ENCODE peak calls at places on chromosomes 2 and 18, in eight cellular contexts. S, B, Q, X, W, U, R and E are unnamed samples. For H3K4me1 and H3K9me3, the result is how much of the 10 kb centered on the place peaks cover.

GRCh38 chr2:160612266-160612864 is 118.8 kb upstream of the RBMS1 start:
- DNase-seq in U (no peak), W (no peak), R (no peak), S (no peak), X (no peak), B (no peak), Q (no peak), E (no peak)

GRCh38 chr2:198004173-198004572 is 199.8 kb downstream of the PLCL1 start:
- DNase-seq in W (no peak), U (no peak), B (no peak), R (no peak), X (no peak), S (no peak), Q (no peak), E (no peak)

GRCh38 chr2:224722250-224722649 is 6.1 kb upstream of the CCDC195 start:
- DNase-seq in W (no peak), B (no peak), Q (no peak), X (no peak), U (no peak), S (no peak), R (no peak), E (no peak)

GRCh38 chr2:112026509-112026908 is 28.6 kb upstream of the TMEM87B start:
- DNase-seq in W (no peak), X (no peak), Q (no peak), B (no peak), U (no peak), S (no peak), R (no peak), E (no peak)

GRCh38 chr18:13137939-13138821 is 80.4 kb upstream of the LDLRAD4 start:
- DNase-seq in S (peak), U (no peak), Q (peak), R (peak), W (peak), B (peak), X (peak), E (peak)

GRCh38 chr18:22524783-22525182 is 107.1 kb upstream of the CTAGE1 start:
- DNase-seq in S (no peak), W (no peak), B (no peak), R (no peak), X (no peak), U (no peak), Q (no peak), E (no peak)

GRCh38 chr2:169302364-169302763 is 60.0 kb downstream of the LRP2 start:
- DNase-seq in B (no peak), W (no peak), U (no peak), Q (no peak), X (no peak), R (no peak), S (no peak), E (no peak)

GRCh38 chr2:190443778-190444481 is 35.8 kb downstream of the MFSD6 start:
- DNase-seq in B (no peak), S (no peak), Q (no peak), R (no peak), U (no peak), W (no peak), X (no peak), E (no peak)

GRCh38 chr2:237128026-237128703 is 42.5 kb downstream of the COPS8 start:
- DNase-seq in R (peak), S (peak), B (no peak), W (no peak), U (no peak), Q (peak), X (peak), E (no peak)

GRCh38 chr2:114784890-114785583 is 342.6 kb downstream of the DPP10 start:
- DNase-seq in S (peak), X (no peak), Q (no peak), R (no peak), U (no peak), B (no peak), W (no peak), E (no peak)

GRCh38 chr18:79936641-79937040 is 14.8 kb downstream of the SLC66A2 start:
- DNase-seq in X (peak), B (no peak), R (no peak), Q (no peak), S (no peak), U (no peak), W (no peak), E (no peak)

GRCh38 chr2:154686162-154686561 is 12.3 kb upstream of the KCNJ3 start:
- DNase-seq in W (no peak), U (no peak), S (no peak), B (no peak), R (no peak), X (no peak), Q (no peak), E (no peak)

GRCh38 chr2:191230174-191230573 is 15.0 kb upstream of the MYO1B start:
- DNase-seq in R (no peak), B (no peak), Q (no peak), S (no peak), X (no peak), W (no peak), U (no peak), E (no peak)

GRCh38 chr2:128504242-128505149 is 185.8 kb upstream of the HS6ST1 start:
- DNase-seq in B (no peak), U (peak), X (peak), R (no peak), W (no peak), Q (peak), S (no peak), E (no peak)

GRCh38 chr2:100207411-100207885 is 65.1 kb upstream of the AFF3 start:
- DNase-seq in Q (no peak), W (no peak), B (no peak), S (no peak), R (no peak), U (no peak), X (no peak), E (no peak)

GRCh38 chr2:237858294-237859081 is 935 bp upstream of the RAMP1 start:
- DNase-seq in B (peak), W (no peak), U (peak), R (peak), Q (peak), X (peak), S (peak), E (no peak)

GRCh38 chr2:8794923-8795825 is 42.2 kb downstream of the KIDINS220 start:
- DNase-seq in R (no peak), Q (no peak), W (no peak), X (no peak), U (no peak), S (peak), B (no peak), E (no peak)

GRCh38 chr2:148829618-148830017 is 45.4 kb upstream of the KIF5C start:
- DNase-seq in B (no peak), R (no peak), U (no peak), S (no peak), X (no peak), W (no peak), Q (no peak), E (no peak)

GRCh38 chr2:223759569-223760430 is 77.6 kb downstream of the AP1S3 start:
- DNase-seq in W (no peak), B (no peak), X (no peak), Q (no peak), U (no peak), R (no peak), S (no peak), E (no peak)

GRCh38 chr2:241863021-241863954 is 4.6 kb upstream of the PDCD1 start:
- DNase-seq in Q (no peak), B (no peak), U (no peak), W (peak), X (peak), S (no peak), R (peak), E (peak)

GRCh38 chr2:62325398-62325797 is 129.5 kb downstream of the B3GNT2 start:
- DNase-seq in W (no peak), R (no peak), B (no peak), S (no peak), X (no peak), Q (no peak), U (no peak), E (no peak)

GRCh38 chr18:58176915-58177717 is 133.1 kb downstream of the NEDD4L start:
- DNase-seq in Q (no peak), U (no peak), W (no peak), B (no peak), R (no peak), X (no peak), S (peak), E (no peak)

GRCh38 chr2:159875083-159875482 is 77.1 kb upstream of the CD302 start:
- DNase-seq in S (no peak), B (peak), W (no peak), X (no peak), U (no peak), Q (no peak), R (no peak), E (no peak)

GRCh38 chr2:37916512-37917082 is 8.5 kb upstream of the RMDN2 start:
- DNase-seq in B (no peak), R (no peak), Q (peak), X (peak), U (no peak), W (no peak), S (peak), E (no peak)

GRCh38 chr18:54805571-54806334 is 22.5 kb upstream of the RAB27B start:
- DNase-seq in Q (no peak), W (no peak), R (no peak), B (no peak), S (no peak), X (no peak), U (no peak), E (no peak)

GRCh38 chr2:24491626-24492282 is 700 bp downstream of the NCOA1 start:
- DNase-seq in R (peak), B (peak), W (peak), X (peak), Q (peak), S (peak), U (peak), E (peak)

GRCh38 chr2:231334179-231334930 is 61.2 kb upstream of the B3GNT7 start:
- DNase-seq in R (no peak), Q (peak), W (no peak), X (no peak), U (no peak), B (no peak), S (no peak), E (no peak)

GRCh38 chr18:45518770-45519169 is 96.5 kb upstream of the SLC14A2 start:
- DNase-seq in B (no peak), R (no peak), U (no peak), S (no peak), W (no peak), X (no peak), Q (no peak), E (no peak)

GRCh38 chr2:31387850-31388249 is 26.7 kb downstream of the XDH start:
- DNase-seq in S (no peak), R (no peak), W (no peak), X (no peak), U (no peak), Q (no peak), B (no peak), E (no peak)

GRCh38 chr2:37679072-37679695 is 7.7 kb upstream of the CDC42EP3 start:
- DNase-seq in X (no peak), Q (no peak), R (no peak), B (no peak), S (no peak), W (no peak), U (no peak), E (no peak)

GRCh38 chr2:131058905-131059304 is 34.4 kb downstream of the FAM168B start:
- DNase-seq in U (no peak), W (no peak), Q (no peak), X (no peak), S (no peak), B (no peak), R (no peak), E (no peak)

GRCh38 chr2:217433522-217433921 is 569.3 kb downstream of the TNS1 start:
- DNase-seq in B (no peak), S (no peak), X (no peak), Q (no peak), U (no peak), W (no peak), R (no peak), E (no peak)
- H3K4me1 ChIP-seq in B (under half), S (half or more), X (under half), Q (under half), U (under half), W (under half), R (under half), E (under half)

GRCh38 chr18:37298816-37299215 is 266.8 kb downstream of the CELF4 start:
- DNase-seq in R (no peak), S (no peak), U (no peak), X (no peak), Q (no peak), B (no peak), W (no peak), E (no peak)
- H3K27ac ChIP-seq in R (no peak), S (no peak), U (no peak), X (no peak), Q (peak), B (no peak), W (no peak), E (no peak)

DNA sequence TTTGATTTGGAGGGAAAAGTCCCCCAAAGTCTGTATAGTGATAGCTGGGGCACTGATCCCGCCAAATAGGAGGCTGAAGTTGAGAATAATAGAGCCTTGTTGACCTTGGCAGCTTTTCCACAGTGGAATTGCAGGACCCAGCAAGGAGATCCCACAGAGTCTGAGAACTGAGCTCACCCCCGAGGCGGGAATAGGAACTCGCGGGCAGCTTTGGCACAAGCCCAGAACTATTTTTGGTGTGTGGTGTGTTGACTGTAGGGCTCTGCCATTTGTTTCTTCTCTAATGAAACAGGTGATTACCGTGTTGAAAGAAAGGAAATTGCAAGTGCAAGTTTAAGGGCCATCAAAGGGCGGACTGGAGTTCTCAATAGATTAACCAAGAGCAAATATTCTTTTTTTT is 34.0 kb downstream of the SH3RF3 start:
- DNase-seq in Q (peak), X (no peak), R (no peak), S (peak), U (no peak), B (no peak), W (no peak), E (no peak)
- H3K9me3 ChIP-seq in Q (under half), X (under half), R (under half), S (under half), U (under half), B (under half), W (under half), E (under half)

GRCh38 chr2:25887624-25888242 is 9.4 kb upstream of the ASXL2 start:
- DNase-seq in B (no peak), S (no peak), R (peak), W (no peak), X (no peak), U (no peak), Q (no peak), E (no peak)
- H3K4me1 ChIP-seq in B (under half), S (under half), R (under half), W (under half), X (under half), U (under half), Q (under half), E (under half)

GRCh38 chr2:75099521-75099922 is 99.8 kb downstream of the TACR1 start:
- DNase-seq in X (no peak), B (no peak), W (no peak), R (no peak), Q (no peak), S (no peak), U (no peak), E (no peak)
- H3K27ac ChIP-seq in X (no peak), B (no peak), W (no peak), R (no peak), Q (no peak), S (no peak), U (no peak), E (no peak)